ENCODE peak calls at places on chromosome 1, in five cellular contexts. J is body of pancreas; H is prostate gland; G is tibial nerve; T is CD8-positive, alpha-beta T cell. U is an unnamed sample. For H3K36me3 and H3K4me1, the result is how much of the 10 kb centered on the place peaks cover.

GRCh38 chr1:177511036-177511435 is 340.3 kb downstream of the BRINP2 start:
- DNase-seq in J (no peak), H (no peak), G (no peak), T (no peak), U (no peak)

GRCh38 chr1:29488794-29489309 is 252.5 kb downstream of the PTPRU start:
- DNase-seq in J (no peak), H (no peak), G (no peak), T (no peak), U (no peak)

GRCh38 chr1:192224846-192225245 is 66.6 kb downstream of the RGS18 start:
- DNase-seq in J (no peak), H (no peak), G (no peak), T (no peak), U (no peak)

GRCh38 chr1:153794671-153795324 is 19.6 kb downstream of the SLC27A3 start:
- DNase-seq in J (no peak), H (no peak), G (no peak), T (no peak), U (no peak)

GRCh38 chr1:180773210-180773865 is 139.4 kb upstream of the KIAA1614 start:
- DNase-seq in J (no peak), H (no peak), G (no peak), T (no peak), U (no peak)

GRCh38 chr1:3727042-3727824 is 25.0 kb upstream of the CCDC27 start:
- DNase-seq in J (no peak), H (no peak), G (no peak), T (no peak), U (no peak)

GRCh38 chr1:1996207-1996651 is 7.4 kb downstream of the CFAP74 start:
- DNase-seq in J (no peak), H (no peak), G (no peak), T (no peak), U (no peak)

GRCh38 chr1:209630383-209631219 is 21.6 kb downstream of the LAMB3 start:
- DNase-seq in J (no peak), H (no peak), G (no peak), T (no peak), U (no peak)

GRCh38 chr1:169921080-169921479 is 27.4 kb upstream of the SCYL3 start:
- DNase-seq in J (no peak), H (no peak), G (no peak), T (no peak), U (no peak)

GRCh38 chr1:29629401-29629800 is 393.1 kb downstream of the PTPRU start:
- DNase-seq in J (no peak), H (no peak), G (no peak), T (no peak), U (no peak)

GRCh38 chr1:27087371-27087941 is 67.5 kb downstream of the SLC9A1 start:
- DNase-seq in J (no peak), H (no peak), G (no peak), T (no peak), U (no peak)

GRCh38 chr1:39129514-39129913 is 75.0 kb upstream of the MACF1 start:
- DNase-seq in J (no peak), H (peak), G (no peak), T (no peak), U (no peak)

GRCh38 chr1:240693036-240693435 is 81.1 kb upstream of the GREM2 start:
- DNase-seq in J (no peak), H (no peak), G (no peak), T (no peak), U (no peak)

GRCh38 chr1:73097917-73098316 is 815.6 kb upstream of the NEGR1 start:
- DNase-seq in J (no peak), H (no peak), G (no peak), T (no peak), U (no peak)

GRCh38 chr1:115807723-115808122 is 33.2 kb downstream of the NHLH2 start:
- DNase-seq in J (peak), H (peak), G (peak), T (peak), U (no peak)

GRCh38 chr1:178352790-178353416 is 143.9 kb downstream of the CLEC20A start:
- DNase-seq in J (no peak), H (no peak), G (no peak), T (no peak), U (no peak)

GRCh38 chr1:3577300-3577699 is 34.0 kb downstream of the MEGF6 start:
- DNase-seq in J (no peak), H (no peak), G (no peak), T (no peak), U (no peak)

GRCh38 chr1:102897537-102897936 is 210.8 kb downstream of the COL11A1 start:
- DNase-seq in J (no peak), H (no peak), G (no peak), T (no peak), U (no peak)

GRCh38 chr1:24327886-24328285 is 8.7 kb downstream of the GRHL3 start:
- DNase-seq in J (no peak), H (no peak), G (no peak), T (no peak), U (no peak)

GRCh38 chr1:221419513-221420088 is 322.3 kb downstream of the DUSP10 start:
- DNase-seq in J (no peak), H (no peak), G (no peak), T (no peak), U (no peak)

GRCh38 chr1:181424786-181425403 is 58.4 kb upstream of the CACNA1E start:
- DNase-seq in J (peak), H (peak), G (peak), T (peak), U (peak)

GRCh38 chr1:201511925-201512539 is 5.1 kb upstream of the CSRP1 start:
- DNase-seq in J (peak), H (peak), G (no peak), T (no peak), U (no peak)

GRCh38 chr1:178539291-178539690 is 26.4 kb downstream of the TEX35 start:
- DNase-seq in J (no peak), H (no peak), G (no peak), T (no peak), U (no peak)

GRCh38 chr1:37020653-37021277 is 13.6 kb downstream of the GRIK3 start:
- DNase-seq in J (no peak), H (no peak), G (no peak), T (no peak), U (no peak)

GRCh38 chr1:107529511-107530149 is 388.8 kb downstream of the NTNG1 start:
- DNase-seq in J (peak), H (peak), G (peak), T (no peak), U (no peak)

GRCh38 chr1:225539069-225539468 is 111.2 kb upstream of the LBR start:
- DNase-seq in J (no peak), H (no peak), G (no peak), T (no peak), U (no peak)

GRCh38 chr1:207745285-207745684 is 6.6 kb upstream of the CD46 start:
- DNase-seq in J (no peak), H (no peak), G (no peak), T (no peak), U (no peak)

GRCh38 chr1:181097242-181097641 is 8.7 kb downstream of the IER5 start:
- DNase-seq in J (no peak), H (no peak), G (no peak), T (no peak), U (no peak)

GRCh38 chr1:93600663-93601062 is 81.0 kb downstream of the BCAR3 start:
- DNase-seq in J (peak), H (no peak), G (no peak), T (no peak), U (no peak)

DNA sequence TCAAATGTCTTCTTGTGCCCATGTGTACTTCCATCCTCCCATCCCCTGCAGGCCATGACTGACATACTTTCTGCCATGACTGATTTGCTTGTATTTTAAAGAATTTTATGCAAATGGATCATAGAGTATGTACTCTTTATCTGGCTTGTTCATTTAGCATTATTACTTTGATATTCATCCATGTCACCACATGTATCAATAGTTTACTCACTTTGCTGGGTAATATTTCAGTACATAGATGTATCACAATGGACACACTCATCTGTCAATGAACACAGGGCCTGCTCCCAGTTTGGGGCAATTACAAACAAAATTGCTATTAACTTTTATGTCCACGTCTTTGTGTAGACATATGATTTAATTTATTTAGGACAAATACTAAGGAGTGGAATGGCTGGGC is 259.1 kb downstream of the SDCCAG8 start:
- DNase-seq in J (no peak), H (no peak), G (no peak), T (no peak), U (no peak)
- H3K36me3 ChIP-seq in J (under half), H (under half), G (under half), T (under half), U (under half)

DNA sequence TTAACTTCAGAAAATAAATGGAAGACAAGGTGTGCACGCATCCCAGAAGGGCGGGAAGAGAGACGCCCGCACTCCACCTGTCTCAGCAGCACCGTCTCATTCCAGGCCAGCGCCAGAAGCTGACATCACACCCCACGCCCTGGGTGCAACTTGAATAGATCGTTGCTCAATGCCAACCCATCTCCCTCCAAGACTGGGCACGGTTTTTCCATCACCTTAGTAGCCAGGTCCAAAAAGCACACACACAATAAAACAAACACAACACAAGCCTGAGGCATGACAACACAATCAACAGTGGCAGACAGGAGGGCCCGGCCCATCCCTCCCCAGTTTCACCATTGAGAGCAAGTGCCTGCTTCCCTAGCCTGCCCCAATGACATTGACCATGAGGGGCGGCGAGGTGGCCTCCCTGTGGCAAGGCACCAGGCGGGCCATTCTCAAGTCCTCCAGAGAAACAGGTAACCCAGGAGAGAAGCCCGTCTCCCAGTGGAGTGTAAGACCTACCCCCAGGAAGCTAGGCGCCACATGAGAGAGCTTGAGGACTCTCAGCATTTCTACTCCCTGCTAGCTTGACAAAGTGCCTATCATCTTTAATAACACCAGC is 2.7 kb downstream of the IFFO2 start:
- DNase-seq in J (peak), H (no peak), G (no peak), T (no peak), U (no peak)
- H3K4me1 ChIP-seq in J (half or more), H (under half), G (under half), T (half or more), U (under half)

GRCh38 chr1:109338091-109338490 is 31.3 kb upstream of the MYBPHL start:
- DNase-seq in J (no peak), H (no peak), G (no peak), T (no peak), U (no peak)
- H3K36me3 ChIP-seq in J (under half), H (under half), G (under half), T (under half), U (half or more)

GRCh38 chr1:75673399-75673798 is 51.1 kb upstream of the ACADM start:
- DNase-seq in J (no peak), H (no peak), G (no peak), T (no peak), U (no peak)
- H3K4me1 ChIP-seq in J (under half), H (under half), G (under half), T (under half), U (under half)

GRCh38 chr1:47688631-47689296 is 250.9 kb downstream of the FOXD2 start:
- DNase-seq in J (no peak), H (no peak), G (no peak), T (no peak), U (peak)

GRCh38 chr1:47692196-47692595 is 254.4 kb downstream of the FOXD2 start:
- DNase-seq in J (no peak), H (no peak), G (no peak), T (no peak), U (no peak)

GRCh38 chr1:47688161-47688560 is 250.3 kb downstream of the FOXD2 start:
- DNase-seq in J (no peak), H (no peak), G (no peak), T (no peak), U (no peak)

GRCh38 chr1:47689894-47690293 is 252.1 kb downstream of the FOXD2 start:
- DNase-seq in J (no peak), H (no peak), G (no peak), T (no peak), U (peak)

GRCh38 chr1:47690341-47691244 is 252.7 kb downstream of the FOXD2 start:
- DNase-seq in J (no peak), H (no peak), G (no peak), T (no peak), U (peak)
- H3K36me3 ChIP-seq in J (under half), H (under half), G (under half), T (under half), U (under half)

GRCh38 chr1:230806552-230806951 is 59.4 kb downstream of the CAPN9 start:
- DNase-seq in J (no peak), H (no peak), G (no peak), T (no peak), U (no peak)

GRCh38 chr1:230809205-230809990 is 58.9 kb downstream of the C1orf198 start:
- DNase-seq in J (no peak), H (no peak), G (no peak), T (no peak), U (no peak)

GRCh38 chr1:230807551-230808267 is 60.5 kb downstream of the CAPN9 start:
- DNase-seq in J (no peak), H (no peak), G (no peak), T (no peak), U (no peak)

GRCh38 chr1:230807029-230807428 is 59.8 kb downstream of the CAPN9 start:
- DNase-seq in J (peak), H (no peak), G (no peak), T (no peak), U (peak)

GRCh38 chr1:230808268-230808872 is 60.0 kb downstream of the C1orf198 start:
- DNase-seq in J (no peak), H (no peak), G (no peak), T (no peak), U (no peak)
- H3K4me1 ChIP-seq in J (under half), H (under half), G (under half), T (under half), U (under half)